ENCODE peak calls at places on chromosome 12, in five cellular contexts. One of them, this sample, is unnamed.

GRCh38 chr12:115949675-115950074 is 327.8 kb downstream of the MED13L start:
- DNase-seq in stimulated activated CD4-positive, alpha-beta T cell treated with anti-CD3 and anti-CD28 coated beads, Interleukin-1b, Interleukin-23, amount 100 ng/mL, for 24 hours: no peak
- DNase-seq in effector memory CD4-positive, alpha-beta T cell: no peak
- DNase-seq in activated naive CD4-positive, alpha-beta T cell treated with anti-CD3 and anti-CD28 coated beads, Interleukin-2, amount 10 ng/mL, durations not matched to agents 7 days and 5 days: no peak
- DNase-seq in AG08395: no peak
- DNase-seq in this sample: no peak

GRCh38 chr12:34597548-34598351 is 575.5 kb downstream of the ALG10 start:
- DNase-seq in effector memory CD4-positive, alpha-beta T cell: no peak
- DNase-seq in stimulated activated CD4-positive, alpha-beta T cell treated with anti-CD3 and anti-CD28 coated beads, Interleukin-1b, Interleukin-23, amount 100 ng/mL, for 24 hours: no peak
- DNase-seq in activated naive CD4-positive, alpha-beta T cell treated with anti-CD3 and anti-CD28 coated beads, Interleukin-2, amount 10 ng/mL, durations not matched to agents 7 days and 5 days: no peak
- DNase-seq in AG08395: no peak
- DNase-seq in this sample: no peak

GRCh38 chr12:14278294-14278953 is 87.1 kb upstream of the ATF7IP start:
- DNase-seq in AG08395: no peak
- DNase-seq in effector memory CD4-positive, alpha-beta T cell: no peak
- DNase-seq in activated naive CD4-positive, alpha-beta T cell treated with anti-CD3 and anti-CD28 coated beads, Interleukin-2, amount 10 ng/mL, durations not matched to agents 7 days and 5 days: no peak
- DNase-seq in stimulated activated CD4-positive, alpha-beta T cell treated with anti-CD3 and anti-CD28 coated beads, Interleukin-1b, Interleukin-23, amount 100 ng/mL, for 24 hours: no peak
- DNase-seq in this sample: no peak

GRCh38 chr12:51128905-51129304 is 44.0 kb downstream of the TFCP2 start:
- DNase-seq in AG08395: no peak
- DNase-seq in stimulated activated CD4-positive, alpha-beta T cell treated with anti-CD3 and anti-CD28 coated beads, Interleukin-1b, Interleukin-23, amount 100 ng/mL, for 24 hours: no peak
- DNase-seq in activated naive CD4-positive, alpha-beta T cell treated with anti-CD3 and anti-CD28 coated beads, Interleukin-2, amount 10 ng/mL, durations not matched to agents 7 days and 5 days: no peak
- DNase-seq in effector memory CD4-positive, alpha-beta T cell: no peak
- DNase-seq in this sample: no peak

GRCh38 chr12:6532927-6533652 is 1.2 kb upstream of the GAPDH start:
- DNase-seq in effector memory CD4-positive, alpha-beta T cell: no peak
- DNase-seq in stimulated activated CD4-positive, alpha-beta T cell treated with anti-CD3 and anti-CD28 coated beads, Interleukin-1b, Interleukin-23, amount 100 ng/mL, for 24 hours: no peak
- DNase-seq in AG08395: peak; percentile 59
- DNase-seq in activated naive CD4-positive, alpha-beta T cell treated with anti-CD3 and anti-CD28 coated beads, Interleukin-2, amount 10 ng/mL, durations not matched to agents 7 days and 5 days: peak; percentile 63
- DNase-seq in this sample: peak; percentile 89

GRCh38 chr12:128909653-128910052 is 56.4 kb downstream of the GLT1D1 start:
- DNase-seq in stimulated activated CD4-positive, alpha-beta T cell treated with anti-CD3 and anti-CD28 coated beads, Interleukin-1b, Interleukin-23, amount 100 ng/mL, for 24 hours: no peak
- DNase-seq in effector memory CD4-positive, alpha-beta T cell: no peak
- DNase-seq in AG08395: no peak
- DNase-seq in activated naive CD4-positive, alpha-beta T cell treated with anti-CD3 and anti-CD28 coated beads, Interleukin-2, amount 10 ng/mL, durations not matched to agents 7 days and 5 days: no peak
- DNase-seq in this sample: no peak

GRCh38 chr12:4191149-4191548 is 82.4 kb upstream of the CCND2 start:
- DNase-seq in AG08395: no peak
- DNase-seq in stimulated activated CD4-positive, alpha-beta T cell treated with anti-CD3 and anti-CD28 coated beads, Interleukin-1b, Interleukin-23, amount 100 ng/mL, for 24 hours: no peak
- DNase-seq in activated naive CD4-positive, alpha-beta T cell treated with anti-CD3 and anti-CD28 coated beads, Interleukin-2, amount 10 ng/mL, durations not matched to agents 7 days and 5 days: no peak
- DNase-seq in effector memory CD4-positive, alpha-beta T cell: no peak
- DNase-seq in this sample: no peak

GRCh38 chr12:118874698-118875548 is 106.4 kb upstream of the SRRM4 start:
- DNase-seq in AG08395: no peak
- DNase-seq in effector memory CD4-positive, alpha-beta T cell: no peak
- DNase-seq in stimulated activated CD4-positive, alpha-beta T cell treated with anti-CD3 and anti-CD28 coated beads, Interleukin-1b, Interleukin-23, amount 100 ng/mL, for 24 hours: no peak
- DNase-seq in activated naive CD4-positive, alpha-beta T cell treated with anti-CD3 and anti-CD28 coated beads, Interleukin-2, amount 10 ng/mL, durations not matched to agents 7 days and 5 days: no peak
- DNase-seq in this sample: no peak